ENCODE peak calls at places on chromosomes 7 and 10, in eight cellular contexts. F is HepG2, G is brain microvascular endothelial cell, M is GM10248, L is heart left ventricle, C is GM12864, W is tibial artery, Q is fibroblast of pulmonary artery. D is an unnamed sample.

GRCh38 chr10:126640391-126640790 is 30.1 kb downstream of the C10orf90 start:
- DNase-seq in M (no peak), G (no peak), C (no peak), F (no peak), W (no peak), Q (no peak), L (no peak), D (no peak)

GRCh38 chr7:91556956-91557650 is 292.9 kb downstream of the FZD1 start:
- DNase-seq in G (no peak), M (no peak), L (no peak), Q (no peak), F (no peak), C (no peak), W (no peak), D (no peak)

GRCh38 chr10:107476408-107476807 is 311.9 kb upstream of the SORCS1 start:
- DNase-seq in Q (no peak), G (no peak), F (no peak), L (no peak), W (no peak), M (no peak), C (no peak), D (no peak)

GRCh38 chr10:126387931-126388911 is at the start of gene ADAM12:
- DNase-seq in L (peak), G (peak), W (peak), F (no peak), Q (peak), C (no peak), M (no peak), D (no peak)

GRCh38 chr7:73436031-73436929 is 2.7 kb downstream of the FZD9 start:
- DNase-seq in W (no peak), L (no peak), C (no peak), M (no peak), Q (no peak), F (peak), G (peak), D (no peak)

GRCh38 chr7:50092579-50093411 is at the start of gene ZPBP:
- DNase-seq in W (no peak), G (peak), L (peak), F (peak), C (peak), M (peak), Q (peak), D (peak)

GRCh38 chr7:139439375-139439774 is 44.1 kb downstream of the KLRG2 start:
- DNase-seq in Q (no peak), F (no peak), G (no peak), L (no peak), W (no peak), M (no peak), C (no peak), D (no peak)

GRCh38 chr10:13139671-13140070 is 21.7 kb upstream of the MCM10 start:
- DNase-seq in G (no peak), M (no peak), W (no peak), L (no peak), C (no peak), Q (no peak), F (no peak), D (no peak)

GRCh38 chr7:35993663-35994622 is 159.1 kb upstream of the EEPD1 start:
- DNase-seq in C (no peak), F (peak), M (no peak), W (no peak), Q (peak), L (no peak), G (peak), D (no peak)

GRCh38 chr10:89632824-89633223 is 12.2 kb downstream of the PANK1 start:
- DNase-seq in G (no peak), W (no peak), M (no peak), L (no peak), Q (no peak), C (no peak), F (peak), D (no peak)

GRCh38 chr10:99920486-99920885 is 89.3 kb downstream of the DNMBP start:
- DNase-seq in L (no peak), G (no peak), W (no peak), M (no peak), F (no peak), C (no peak), Q (no peak), D (no peak)

GRCh38 chr7:92754756-92755581 is 81.4 kb downstream of the CDK6 start:
- DNase-seq in W (no peak), F (no peak), Q (no peak), G (no peak), C (no peak), L (no peak), M (no peak), D (no peak)

GRCh38 chr10:5282137-5282536 is 82.6 kb upstream of the UCN3 start:
- DNase-seq in L (no peak), W (no peak), Q (no peak), C (no peak), F (no peak), M (no peak), G (no peak), D (no peak)

GRCh38 chr10:48449501-48450232 is 143.2 kb downstream of the MAPK8 start:
- DNase-seq in F (no peak), G (no peak), C (no peak), W (peak), L (no peak), Q (no peak), M (peak), D (no peak)

GRCh38 chr7:147885906-147886305 is 704.7 kb upstream of the C7orf33 start:
- DNase-seq in M (no peak), L (no peak), G (no peak), W (no peak), Q (no peak), C (no peak), F (no peak), D (no peak)

GRCh38 chr7:158595068-158595467 is 7.4 kb upstream of the PTPRN2 start:
- DNase-seq in W (no peak), L (no peak), Q (peak), F (no peak), M (no peak), C (no peak), G (no peak), D (no peak)

GRCh38 chr10:29897999-29898716 is 161.2 kb downstream of the JCAD start:
- DNase-seq in C (no peak), G (no peak), W (no peak), M (no peak), L (no peak), Q (no peak), F (no peak), D (no peak)

GRCh38 chr7:66576646-66577045 is 52.0 kb upstream of the KCTD7 start:
- DNase-seq in G (no peak), F (no peak), L (no peak), Q (no peak), W (no peak), M (no peak), C (no peak), D (no peak)

GRCh38 chr10:49164587-49165188 is 23.5 kb downstream of the TMEM273 start:
- DNase-seq in G (peak), L (no peak), Q (peak), W (no peak), M (peak), F (peak), C (peak), D (peak)

GRCh38 chr7:151366872-151367207 is 25.2 kb downstream of the NUB1 start:
- DNase-seq in Q (peak), F (no peak), L (no peak), C (no peak), M (no peak), W (no peak), G (peak), D (no peak)

GRCh38 chr7:157422279-157422678 is 85.5 kb downstream of the DNAJB6 start:
- DNase-seq in G (no peak), Q (no peak), F (no peak), C (no peak), M (no peak), W (no peak), L (no peak), D (no peak)

GRCh38 chr10:43170491-43170890 is 32.2 kb downstream of the CSGALNACT2 start:
- DNase-seq in F (peak), Q (peak), L (no peak), M (no peak), C (no peak), G (no peak), W (no peak), D (no peak)

GRCh38 chr10:28302012-28302667 is 724 bp downstream of the MPP7 start:
- DNase-seq in C (no peak), L (no peak), G (peak), W (peak), Q (peak), M (no peak), F (no peak), D (no peak)

GRCh38 chr7:101258243-101258731 is 13.4 kb upstream of the FIS1 start:
- DNase-seq in Q (no peak), M (no peak), W (no peak), L (no peak), C (no peak), G (no peak), F (no peak), D (no peak)

GRCh38 chr7:41760293-41760692 is 57.4 kb upstream of the INHBA start:
- DNase-seq in L (no peak), M (no peak), C (no peak), F (no peak), Q (peak), W (no peak), G (no peak), D (no peak)

GRCh38 chr10:3651969-3652653 is 132.9 kb downstream of the KLF6 start:
- DNase-seq in M (no peak), L (no peak), W (no peak), C (no peak), F (no peak), G (no peak), Q (no peak), D (no peak)

GRCh38 chr7:2403718-2404648 is 572 bp downstream of the CHST12 start:
- DNase-seq in W (peak), G (peak), F (no peak), M (no peak), L (peak), C (no peak), Q (peak), D (no peak)

GRCh38 chr7:134770676-134771075 is 8.8 kb upstream of the CALD1 start:
- DNase-seq in F (no peak), M (no peak), Q (no peak), C (no peak), G (no peak), L (no peak), W (no peak), D (no peak)

GRCh38 chr10:104028146-104028545 is 57.5 kb downstream of the COL17A1 start:
- DNase-seq in F (peak), C (no peak), L (no peak), Q (peak), M (no peak), W (no peak), G (peak), D (no peak)

GRCh38 chr10:60687679-60688078 is 90.6 kb upstream of the CDK1 start:
- DNase-seq in Q (no peak), L (no peak), G (no peak), M (no peak), F (no peak), C (no peak), W (no peak), D (no peak)

GRCh38 chr10:124619195-124619594 is 125.0 kb downstream of the FAM53B start:
- DNase-seq in Q (no peak), L (no peak), G (no peak), W (no peak), M (peak), F (no peak), C (no peak), D (peak)

GRCh38 chr10:116697816-116698215 is 44.5 kb downstream of the HSPA12A start:
- DNase-seq in C (no peak), G (no peak), L (no peak), W (no peak), M (no peak), F (no peak), Q (no peak), D (no peak)
- TF ChIP-seq CTCF in C (no peak), G (no peak), L (no peak), W (no peak), M (no peak), F (no peak), Q (no peak), D (no peak)

GRCh38 chr7:77989981-77990566 is 191.5 kb downstream of the PHTF2 start:
- DNase-seq in Q (peak), F (no peak), C (no peak), G (no peak), L (no peak), W (no peak), M (no peak), D (no peak)
- TF ChIP-seq CTCF in Q (no peak), F (peak), C (peak), G (peak), L (no peak), W (no peak), M (peak), D (no peak)

GRCh38 chr10:98242823-98243222 is 25.2 kb downstream of the LOXL4 start:
- DNase-seq in W (no peak), Q (peak), G (no peak), C (no peak), M (no peak), L (no peak), F (no peak), D (no peak)
- TF ChIP-seq CTCF in W (peak), Q (peak), G (peak), C (peak), M (no peak), L (peak), F (peak), D (no peak)

GRCh38 chr10:11354823-11355222 is 256.6 kb downstream of the USP6NL start:
- DNase-seq in G (no peak), L (no peak), W (no peak), F (no peak), Q (no peak), M (no peak), C (no peak), D (no peak)

GRCh38 chr10:11358046-11358445 is 253.4 kb downstream of the USP6NL start:
- DNase-seq in M (no peak), F (no peak), Q (no peak), W (no peak), L (no peak), G (no peak), C (no peak), D (no peak)

GRCh38 chr10:11353229-11353896 is 258.1 kb downstream of the USP6NL start:
- DNase-seq in F (no peak), W (no peak), C (no peak), M (no peak), G (no peak), Q (no peak), L (no peak), D (no peak)

GRCh38 chr10:11357361-11357760 is 254.1 kb downstream of the USP6NL start:
- DNase-seq in C (no peak), W (no peak), Q (no peak), G (no peak), L (no peak), M (no peak), F (no peak), D (no peak)

DNA sequence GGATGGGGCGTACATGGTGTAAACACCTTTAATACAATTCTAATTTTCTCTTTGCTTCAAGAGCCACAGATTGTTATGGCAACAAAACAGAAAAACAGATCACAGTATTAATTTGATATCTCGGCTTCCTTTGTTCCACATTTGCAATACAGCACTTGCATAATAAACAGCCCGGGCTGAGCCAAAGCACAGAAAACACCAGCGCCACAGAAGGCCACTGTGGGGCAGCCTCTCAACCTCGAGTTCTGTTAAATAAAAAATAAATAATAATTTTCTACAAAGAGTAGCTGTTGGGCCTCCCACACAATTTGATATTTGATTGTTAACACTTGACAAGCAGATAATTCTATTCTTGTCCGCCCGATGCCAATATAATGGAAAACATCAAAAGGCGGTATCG is 255.8 kb downstream of the USP6NL start:
- DNase-seq in W (no peak), Q (no peak), F (no peak), M (no peak), G (no peak), C (no peak), L (no peak), D (no peak)
- TF ChIP-seq CTCF in W (no peak), Q (no peak), F (no peak), M (no peak), G (peak), C (no peak), L (no peak), D (no peak)

DNA sequence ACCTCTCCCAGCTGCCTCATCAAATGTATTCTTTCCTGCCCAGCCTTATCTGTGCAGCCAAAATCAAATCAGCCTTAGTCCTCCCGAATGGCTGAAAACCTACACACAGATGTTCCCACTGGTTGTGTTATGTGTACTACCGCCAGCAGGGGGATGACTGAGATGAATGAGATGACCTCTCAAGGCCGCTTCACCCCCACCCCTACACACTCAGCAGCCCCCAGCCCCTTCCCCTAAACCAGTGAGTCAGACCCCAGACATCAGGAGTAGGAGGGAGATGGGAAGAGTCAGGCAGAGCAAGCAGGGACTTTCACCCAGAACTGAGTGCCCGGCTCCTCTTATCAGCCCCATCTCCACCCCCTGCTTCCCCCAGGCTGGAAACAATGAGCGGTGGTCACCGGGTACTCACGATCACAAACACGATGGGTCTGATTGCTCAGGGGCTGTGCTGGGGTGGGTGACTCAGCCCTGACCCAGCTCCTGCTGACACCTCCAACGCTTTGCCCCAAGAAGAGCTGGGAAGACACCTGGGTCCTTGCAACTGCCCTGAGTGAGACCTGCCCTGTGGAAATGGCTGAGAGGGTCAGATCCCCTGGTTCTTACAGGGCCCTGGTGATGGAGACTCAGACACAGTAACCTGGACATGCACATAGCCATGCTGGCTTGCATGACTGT is 6.6 kb upstream of the C10orf105 start:
- DNase-seq in Q (peak), F (peak), M (peak), G (peak), L (no peak), W (no peak), C (no peak), D (no peak)
- TF ChIP-seq CTCF in Q (peak), F (peak), M (peak), G (peak), L (no peak), W (no peak), C (peak), D (peak)

GRCh38 chr7:56218510-56218909 is 102.3 kb upstream of the NUPR2 start:
- DNase-seq in G (no peak), F (no peak), W (peak), C (no peak), L (no peak), M (no peak), Q (no peak), D (no peak)
- TF ChIP-seq CTCF in G (no peak), F (no peak), W (no peak), C (no peak), L (no peak), M (no peak), Q (no peak), D (no peak)

D was measured in natural killer cell.